ENCODE peak calls at places on chromosomes 13 and 19, in seven cellular contexts. O is ascending aorta, R is frontal cortex, I is tibial artery, J is NCI-H1092, G is adipocyte, P is NCI-H345. X is an unnamed sample.

GRCh38 chr13:20350380-20350763 is 118.3 kb upstream of the GJB6 start:
- DNase-seq in O (no peak), R (no peak), I (no peak), J (no peak), G (no peak), P (no peak), X (no peak)

GRCh38 chr13:89455741-89456140 is 1784.6 kb downstream of the SLITRK5 start:
- DNase-seq in O (no peak), R (no peak), I (no peak), J (no peak), G (no peak), P (peak), X (no peak)

GRCh38 chr19:48899781-48900476 is at the start of gene NUCB1:
- DNase-seq in O (peak), R (peak), I (peak), J (peak), G (peak), P (peak), X (peak)

GRCh38 chr19:35702223-35703012 is 1.9 kb upstream of the ZBTB32 start:
- DNase-seq in O (peak), R (peak), I (peak), J (peak), G (peak), P (peak), X (peak)

GRCh38 chr19:57192064-57192395 is 730 bp downstream of the ZNF264 start:
- DNase-seq in O (no peak), R (peak), I (no peak), J (no peak), G (no peak), P (no peak), X (no peak)

GRCh38 chr19:46924874-46925547 is 64.2 kb downstream of the ARHGAP35 start:
- DNase-seq in O (peak), R (no peak), I (no peak), J (no peak), G (no peak), P (no peak), X (no peak)

GRCh38 chr19:10552596-10553053 is 8.9 kb downstream of the ATG4D start:
- DNase-seq in O (no peak), R (no peak), I (no peak), J (no peak), G (peak), P (peak), X (no peak)

GRCh38 chr13:100530645-100531044 is 57.9 kb downstream of the GGACT start:
- DNase-seq in O (no peak), R (no peak), I (no peak), J (peak), G (no peak), P (peak), X (no peak)

GRCh38 chr13:95317037-95317989 is 16.1 kb upstream of the ABCC4 start:
- DNase-seq in O (no peak), R (no peak), I (no peak), J (no peak), G (no peak), P (no peak), X (no peak)

GRCh38 chr13:85377783-85378182 is 421.4 kb downstream of the SLITRK6 start:
- DNase-seq in O (no peak), R (no peak), I (no peak), J (no peak), G (no peak), P (no peak), X (no peak)

GRCh38 chr19:40960062-40960685 is 30.9 kb upstream of the CYP2B6 start:
- DNase-seq in O (no peak), R (no peak), I (no peak), J (no peak), G (no peak), P (no peak), X (no peak)

GRCh38 chr19:2333027-2333806 is 4.7 kb downstream of the SPPL2B start:
- DNase-seq in O (no peak), R (no peak), I (no peak), J (peak), G (no peak), P (peak), X (no peak)

GRCh38 chr13:109783815-109784589 is 2.4 kb downstream of the IRS2 start:
- DNase-seq in O (no peak), R (no peak), I (no peak), J (no peak), G (no peak), P (no peak), X (no peak)

GRCh38 chr19:56942749-56943148 is 102.2 kb upstream of the PEG3 start:
- DNase-seq in O (peak), R (no peak), I (peak), J (no peak), G (no peak), P (no peak), X (no peak)

GRCh38 chr13:31824705-31825512 is 85.6 kb downstream of the RXFP2 start:
- DNase-seq in O (no peak), R (no peak), I (no peak), J (no peak), G (peak), P (peak), X (no peak)

GRCh38 chr13:39765801-39766463 is 110.5 kb downstream of the COG6 start:
- DNase-seq in O (no peak), R (peak), I (no peak), J (peak), G (peak), P (peak), X (peak)

GRCh38 chr19:41366089-41366488 is 2.1 kb upstream of the B9D2 start:
- DNase-seq in O (no peak), R (no peak), I (no peak), J (no peak), G (no peak), P (no peak), X (no peak)

GRCh38 chr13:43787998-43788397 is 1.2 kb upstream of the ENOX1 start:
- DNase-seq in O (no peak), R (peak), I (no peak), J (no peak), G (no peak), P (no peak), X (no peak)

GRCh38 chr13:36453518-36453917 is 21.2 kb downstream of the CCNA1 start:
- DNase-seq in O (no peak), R (no peak), I (no peak), J (peak), G (peak), P (peak), X (no peak)

GRCh38 chr13:34750078-34750703 is 191.9 kb upstream of the NBEA start:
- DNase-seq in O (no peak), R (peak), I (no peak), J (peak), G (peak), P (peak), X (peak)

GRCh38 chr19:56720281-56720680 is 48.7 kb upstream of the ZNF835 start:
- DNase-seq in O (no peak), R (peak), I (no peak), J (no peak), G (no peak), P (no peak), X (peak)

GRCh38 chr13:98265669-98266551 is 88.8 kb upstream of the RNF113B start:
- DNase-seq in O (no peak), R (no peak), I (no peak), J (no peak), G (no peak), P (no peak), X (no peak)

GRCh38 chr19:28578208-28578607 is 634.7 kb downstream of the UQCRFS1 start:
- DNase-seq in O (no peak), R (no peak), I (no peak), J (no peak), G (no peak), P (no peak), X (no peak)

GRCh38 chr13:71876648-71877279 is 9.8 kb upstream of the DACH1 start:
- DNase-seq in O (no peak), R (no peak), I (no peak), J (no peak), G (no peak), P (peak), X (no peak)

GRCh38 chr19:35248310-35249145 is at the start of gene LSR:
- DNase-seq in O (no peak), R (no peak), I (peak), J (no peak), G (no peak), P (peak), X (peak)

GRCh38 chr13:95235199-95235726 is 66.0 kb downstream of the ABCC4 start:
- DNase-seq in O (no peak), R (no peak), I (no peak), J (peak), G (no peak), P (no peak), X (no peak)

GRCh38 chr13:112346899-112347229 is 29.3 kb upstream of the SPACA7 start:
- DNase-seq in O (no peak), R (no peak), I (no peak), J (no peak), G (no peak), P (no peak), X (peak)

GRCh38 chr19:42129399-42130253 is 2.6 kb downstream of the POU2F2 start:
- DNase-seq in O (peak), R (no peak), I (peak), J (no peak), G (peak), P (no peak), X (no peak)

GRCh38 chr13:33931397-33931987 is 113.5 kb downstream of the RFC3 start:
- DNase-seq in O (no peak), R (no peak), I (no peak), J (peak), G (peak), P (peak), X (peak)

GRCh38 chr19:14147797-14148605 is 11.6 kb upstream of the ASF1B start:
- DNase-seq in O (peak), R (peak), I (peak), J (no peak), G (peak), P (no peak), X (no peak)

GRCh38 chr19:2302319-2303208 is 5.4 kb downstream of the LINGO3 start:
- DNase-seq in O (peak), R (peak), I (no peak), J (no peak), G (peak), P (no peak), X (no peak)

GRCh38 chr19:44745386-44745831 is 3.1 kb upstream of the BCL3 start:
- DNase-seq in O (peak), R (no peak), I (peak), J (no peak), G (peak), P (no peak), X (no peak)

GRCh38 chr13:100601716-100602115 is 13.1 kb upstream of the GGACT start:
- DNase-seq in O (no peak), R (no peak), I (no peak), J (no peak), G (no peak), P (no peak), X (no peak)